ENCODE peak calls at places on chromosomes 13 and 19, in five cellular contexts. G is progenitor cell of endocrine pancreas, K is heart right ventricle, M is MCF 10A, H is psoas muscle. Y is an unnamed sample.

GRCh38 chr13:105090244-105090643 is 1445.2 kb downstream of the EFNB2 start:
- DNase-seq in G (no peak), M (no peak), H (no peak), K (no peak), Y (no peak)

GRCh38 chr13:65653548-65654078 is 1576.5 kb downstream of the PCDH9 start:
- DNase-seq in H (no peak), M (no peak), K (no peak), G (no peak), Y (no peak)

GRCh38 chr13:109606404-109607028 is 179.9 kb downstream of the IRS2 start:
- DNase-seq in H (no peak), G (no peak), M (no peak), K (no peak), Y (no peak)

GRCh38 chr13:23980160-23980551 is 82.9 kb upstream of the C1QTNF9B start:
- DNase-seq in M (peak), G (peak), H (peak), K (peak), Y (peak)

GRCh38 chr13:113453962-113454361 is 674 bp upstream of the ADPRHL1 start:
- DNase-seq in H (peak), K (no peak), M (no peak), G (no peak), Y (peak)

GRCh38 chr13:50081106-50081898 is 66.1 kb downstream of the KCNRG start:
- DNase-seq in K (peak), G (peak), M (peak), H (peak), Y (no peak)

GRCh38 chr13:30346789-30347167 is 39.4 kb upstream of the KATNAL1 start:
- DNase-seq in H (no peak), G (no peak), K (no peak), M (no peak), Y (no peak)

GRCh38 chr19:2720777-2721569 is at the start of gene DIRAS1:
- DNase-seq in H (peak), G (peak), M (no peak), K (no peak), Y (no peak)

GRCh38 chr13:35470671-35471465 is 5.6 kb downstream of the MAB21L1 start:
- DNase-seq in G (peak), H (peak), M (no peak), K (peak), Y (peak)

GRCh38 chr13:37413161-37413560 is 185.4 kb downstream of the POSTN start:
- DNase-seq in K (no peak), G (no peak), H (no peak), M (no peak), Y (no peak)
- TF ChIP-seq CTCF in K (no peak), G (no peak), H (no peak), M (no peak), Y (no peak)

DNA sequence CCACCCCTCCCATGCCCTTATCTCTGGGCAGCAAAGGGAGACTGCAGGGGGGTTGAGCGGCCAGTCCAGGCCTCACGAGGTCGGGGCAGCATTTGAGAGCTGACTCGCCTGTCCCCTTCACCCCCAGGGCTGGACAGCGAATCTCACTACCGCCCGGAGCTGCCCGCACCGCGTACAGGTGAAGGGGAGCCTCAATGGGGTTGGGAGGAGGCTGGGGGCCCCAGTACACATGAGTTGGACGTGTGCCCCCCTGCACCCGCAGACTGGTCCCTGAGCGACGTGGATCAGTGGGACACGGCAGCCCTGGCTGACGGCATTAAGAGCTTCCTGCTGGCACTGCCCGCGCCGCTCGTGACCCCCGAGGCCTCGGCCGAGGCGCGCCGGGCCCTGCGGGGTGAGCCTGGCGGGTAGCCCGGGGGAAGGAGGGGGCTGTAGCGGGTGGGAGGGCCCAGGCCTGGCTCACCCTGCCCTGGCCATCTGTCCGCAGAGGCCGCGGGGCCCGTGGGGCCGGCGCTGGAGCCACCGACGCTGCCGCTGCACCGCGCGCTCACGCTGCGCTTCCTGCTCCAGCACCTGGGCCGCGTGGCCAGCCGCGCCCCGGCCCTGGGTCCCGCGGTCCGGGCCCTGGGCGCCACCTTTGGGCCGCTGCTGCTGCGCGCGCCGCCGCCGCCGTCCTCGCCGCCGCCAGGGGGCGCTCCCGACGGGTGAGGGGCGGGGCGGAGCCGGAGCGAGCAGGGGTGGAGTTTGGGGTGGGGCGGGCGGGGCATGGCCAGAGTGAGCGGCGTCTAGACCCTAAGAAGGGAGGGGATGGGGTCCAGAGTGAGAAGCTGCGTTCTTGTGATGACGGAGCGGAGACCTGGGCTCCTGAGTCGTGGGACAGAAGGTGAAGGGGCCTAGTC is 8.1 kb downstream of the PIK3R2 start:
- DNase-seq in G (peak), K (no peak), M (peak), H (peak), Y (peak)
- TF ChIP-seq CTCF in G (peak), K (peak), M (peak), H (peak), Y (peak)

GRCh38 chr13:40993987-40994386 is 25.1 kb downstream of the ELF1 start:
- DNase-seq in K (no peak), G (no peak), M (peak), H (no peak), Y (no peak)
- TF ChIP-seq CTCF in K (no peak), G (peak), M (no peak), H (no peak), Y (no peak)

GRCh38 chr19:42023121-42023942 is 29.3 kb upstream of the ATP1A3 start:
- DNase-seq in K (no peak), M (peak), H (peak), G (no peak), Y (peak)
- TF ChIP-seq CTCF in K (no peak), M (peak), H (no peak), G (peak), Y (peak)

Y was measured in HFFc6.